ENCODE peak calls at places on chromosomes 5 and 9, in six cellular contexts. N is amniotic stem cell; V is activated naive CD8-positive, alpha-beta T cell treated with anti-CD3 and anti-CD28 coated beads for 36 hours; L is left ventricle myocardium superior; Q is mammary epithelial cell; K is putamen. G is an unnamed sample.

GRCh38 chr9:131477367-131477766 is 25.4 kb upstream of the POMT1 start:
- DNase-seq in N (no peak), V (no peak), L (no peak), Q (no peak), K (no peak), G (no peak)

GRCh38 chr5:40743771-40744170 is 12.0 kb downstream of the TTC33 start:
- DNase-seq in N (no peak), V (no peak), L (no peak), Q (no peak), K (no peak), G (no peak)

GRCh38 chr5:75007537-75007847 is 44.9 kb downstream of the GCNT4 start:
- DNase-seq in N (no peak), V (no peak), L (no peak), Q (no peak), K (peak; percentile 10), G (no peak)

GRCh38 chr5:170266570-170267379 is 30.8 kb downstream of the LCP2 start:
- DNase-seq in N (no peak), V (peak; percentile 60), L (no peak), Q (no peak), K (no peak), G (no peak)

GRCh38 chr9:128192601-128193371 is 1.4 kb upstream of the CIZ1 start:
- DNase-seq in N (no peak), V (peak; percentile 70), L (peak; percentile 81), Q (peak; percentile 89), K (peak; percentile 30), G (peak; percentile 52)

GRCh38 chr9:129632460-129632859 is 6.5 kb downstream of the NTMT1 start:
- DNase-seq in N (no peak), V (no peak), L (no peak), Q (no peak), K (no peak), G (no peak)

GRCh38 chr9:98726735-98727134 is 18.0 kb upstream of the GABBR2 start:
- DNase-seq in N (no peak), V (no peak), L (no peak), Q (no peak), K (peak; percentile 8), G (no peak)

GRCh38 chr9:69919461-69920061 is 98.9 kb downstream of the CFAP95 start:
- DNase-seq in N (peak; percentile 44), V (no peak), L (no peak), Q (peak; percentile 45), K (peak; percentile 56), G (peak; percentile 27)

GRCh38 chr5:16726538-16726946 is 109.7 kb upstream of the RETREG1 start:
- DNase-seq in N (no peak), V (peak; percentile 4), L (no peak), Q (peak; percentile 29), K (no peak), G (peak; percentile 86)

GRCh38 chr9:83034026-83034425 is 28.9 kb downstream of the RASEF start:
- DNase-seq in N (no peak), V (no peak), L (no peak), Q (no peak), K (no peak), G (no peak)

GRCh38 chr5:178465228-178465860 is 124.8 kb downstream of the COL23A1 start:
- DNase-seq in N (no peak), V (no peak), L (no peak), Q (no peak), K (no peak), G (no peak)

GRCh38 chr9:77977210-77977611 is 54.4 kb downstream of the GNAQ start:
- DNase-seq in N (peak; percentile 46), V (peak; percentile 36), L (peak; percentile 63), Q (peak; percentile 84), K (peak; percentile 88), G (peak; percentile 85)

GRCh38 chr9:137502008-137502913 is 43.1 kb upstream of the NSMF start:
- DNase-seq in N (peak; percentile 17), V (no peak), L (no peak), Q (no peak), K (no peak), G (no peak)

GRCh38 chr5:84724683-84725082 is 340.0 kb upstream of the EDIL3 start:
- DNase-seq in N (peak; percentile 11), V (no peak), L (no peak), Q (peak; percentile 75), K (no peak), G (no peak)

GRCh38 chr5:148457183-148457620 is 73.4 kb downstream of the FBXO38 start:
- DNase-seq in N (no peak), V (peak; percentile 8), L (no peak), Q (no peak), K (no peak), G (no peak)

GRCh38 chr9:88458716-88459115 is 70.5 kb downstream of the SPIN1 start:
- DNase-seq in N (no peak), V (no peak), L (no peak), Q (no peak), K (no peak), G (no peak)

GRCh38 chr5:149938791-149939358 is 5.7 kb downstream of the PDE6A start:
- DNase-seq in N (peak; percentile 38), V (no peak), L (no peak), Q (peak; percentile 98), K (no peak), G (no peak)

GRCh38 chr5:6504677-6505414 is 56.2 kb downstream of the UBE2QL1 start:
- DNase-seq in N (no peak), V (no peak), L (no peak), Q (peak; percentile 8), K (no peak), G (no peak)

GRCh38 chr5:41154491-41154890 is 58.8 kb downstream of the C6 start:
- DNase-seq in N (no peak), V (no peak), L (no peak), Q (no peak), K (no peak), G (no peak)

GRCh38 chr9:7479300-7479699 is 320.3 kb downstream of the DMAC1 start:
- DNase-seq in N (no peak), V (no peak), L (no peak), Q (no peak), K (no peak), G (no peak)

GRCh38 chr5:14322437-14323187 is 179.5 kb downstream of the TRIO start:
- DNase-seq in N (no peak), V (no peak), L (no peak), Q (no peak), K (no peak), G (no peak)

GRCh38 chr5:98769256-98770157 is 4.0 kb upstream of the RGMB start:
- DNase-seq in N (peak; percentile 78), V (peak; percentile 32), L (peak; percentile 48), Q (no peak), K (no peak), G (no peak)

GRCh38 chr9:135991771-135992170 is 30.6 kb upstream of the UBAC1 start:
- DNase-seq in N (no peak), V (no peak), L (no peak), Q (no peak), K (no peak), G (no peak)

GRCh38 chr9:3419892-3420291 is 105.9 kb downstream of the RFX3 start:
- DNase-seq in N (no peak), V (no peak), L (no peak), Q (no peak), K (no peak), G (no peak)

GRCh38 chr5:36442796-36443195 is 141.1 kb upstream of the RANBP3L start:
- DNase-seq in N (peak; percentile 18), V (no peak), L (no peak), Q (peak; percentile 81), K (no peak), G (no peak)

GRCh38 chr9:97985058-97985861 is 2.1 kb downstream of the ANP32B start:
- DNase-seq in N (no peak), V (peak; percentile 59), L (peak; percentile 48), Q (peak; percentile 55), K (no peak), G (no peak)

GRCh38 chr5:139381837-139382361 is 1.2 kb downstream of the SLC23A1 start:
- DNase-seq in N (no peak), V (no peak), L (no peak), Q (no peak), K (no peak), G (no peak)

GRCh38 chr5:133109655-133110483 is 58.1 kb downstream of the HSPA4 start:
- DNase-seq in N (no peak), V (no peak), L (no peak), Q (no peak), K (no peak), G (no peak)

GRCh38 chr5:308672-309271 is 12.7 kb upstream of the AHRR start:
- DNase-seq in N (no peak), V (no peak), L (no peak), Q (no peak), K (no peak), G (no peak)

GRCh38 chr9:16414451-16414850 is 456.0 kb downstream of the BNC2 start:
- DNase-seq in N (no peak), V (no peak), L (no peak), Q (no peak), K (no peak), G (no peak)

GRCh38 chr5:129110742-129111141 is 16.2 kb downstream of the ISOC1 start:
- DNase-seq in N (no peak), V (no peak), L (no peak), Q (peak; percentile 46), K (no peak), G (no peak)

GRCh38 chr9:137458194-137459146 is 664 bp downstream of the NSMF start:
- DNase-seq in N (no peak), V (no peak), L (peak; percentile 44), Q (no peak), K (peak; percentile 78), G (no peak)

GRCh38 chr9:34139477-34140146 is 13.1 kb upstream of the DCAF12 start:
- DNase-seq in N (peak; percentile 58), V (no peak), L (peak; percentile 59), Q (peak; percentile 60), K (peak; percentile 48), G (peak; percentile 47)

GRCh38 chr5:69276422-69277174 is 41.9 kb downstream of the CDK7 start:
- DNase-seq in N (peak; percentile 37), V (no peak), L (no peak), Q (no peak), K (no peak), G (no peak)

GRCh38 chr9:127730262-127730661 is 4.8 kb downstream of the TOR2A start:
- DNase-seq in N (no peak), V (no peak), L (no peak), Q (no peak), K (no peak), G (no peak)

GRCh38 chr9:76257224-76257794 is 136.9 kb downstream of the RFK start:
- DNase-seq in N (no peak), V (no peak), L (peak; percentile 66), Q (no peak), K (no peak), G (no peak)

GRCh38 chr9:14006586-14007198 is 307.2 kb downstream of the NFIB start:
- DNase-seq in N (no peak), V (no peak), L (no peak), Q (no peak), K (no peak), G (no peak)

GRCh38 chr5:137622850-137623249 is 113.0 kb downstream of the KLHL3 start:
- DNase-seq in N (no peak), V (no peak), L (peak; percentile 88), Q (peak; percentile 67), K (peak; percentile 86), G (no peak)

GRCh38 chr5:33330992-33331391 is 109.8 kb upstream of the TARS1 start:
- DNase-seq in N (no peak), V (no peak), L (no peak), Q (no peak), K (no peak), G (no peak)

GRCh38 chr9:91495450-91495849 is 71.8 kb upstream of the NFIL3 start:
- DNase-seq in N (peak; percentile 92), V (no peak), L (no peak), Q (peak; percentile 86), K (no peak), G (no peak)

G was measured in pulmonary artery endothelial cell.